ENCODE peak calls at places on chromosomes 12 and 14, in four cellular contexts. J, N, X and V are unnamed samples.

GRCh38 chr12:63967781-63968180 is 123.3 kb downstream of the SRGAP1 start:
- DNase-seq in X (no peak), J (no peak), N (peak), V (no peak)

GRCh38 chr12:100795193-100796179 is 910 bp downstream of the ANO4 start:
- DNase-seq in J (no peak), N (peak), X (no peak), V (no peak)

GRCh38 chr14:32190713-32191112 is 11.1 kb upstream of the RNU6-7 start:
- DNase-seq in X (no peak), J (no peak), N (no peak), V (no peak)

GRCh38 chr14:75757644-75758402 is 96.8 kb downstream of the TTLL5 start:
- DNase-seq in J (no peak), X (no peak), N (no peak), V (no peak)

GRCh38 chr14:68495101-68495637 is 297.7 kb downstream of the ZFP36L1 start:
- DNase-seq in N (peak), J (no peak), X (peak), V (no peak)

GRCh38 chr14:24235804-24236688 is 3.3 kb downstream of the GMPR2 start:
- DNase-seq in J (no peak), N (no peak), X (no peak), V (no peak)

GRCh38 chr12:65565601-65566560 is 258.4 kb upstream of the HMGA2 start:
- DNase-seq in X (no peak), N (peak), J (peak), V (peak)

GRCh38 chr14:70640938-70641547 is 673 bp upstream of the TTC9 start:
- DNase-seq in X (no peak), J (no peak), N (peak), V (no peak)

GRCh38 chr14:105092912-105093425 is 27.7 kb upstream of the GPR132 start:
- DNase-seq in J (no peak), X (peak), N (peak), V (no peak)

GRCh38 chr14:100879782-100880181 is 23.7 kb downstream of the RTL1 start:
- DNase-seq in J (no peak), N (no peak), X (no peak), V (no peak)

GRCh38 chr14:91417134-91417982 is at the start of gene CCDC88C:
- DNase-seq in X (peak), N (peak), J (no peak), V (no peak)

GRCh38 chr12:46921048-46921753 is 95.4 kb upstream of the SLC38A4 start:
- DNase-seq in J (no peak), X (no peak), N (peak), V (no peak)

GRCh38 chr12:53300187-53300586 is 692 bp downstream of the MYG1 start:
- DNase-seq in N (peak), J (no peak), X (no peak), V (no peak)

GRCh38 chr12:12010277-12011031 is 60.3 kb upstream of the BCL2L14 start:
- DNase-seq in X (peak), N (peak), J (no peak), V (peak)

GRCh38 chr12:118237053-118237665 is 101.2 kb downstream of the PEBP1 start:
- DNase-seq in N (no peak), J (no peak), X (no peak), V (no peak)

GRCh38 chr14:61644834-61645233 is 50.5 kb upstream of the HIF1A start:
- DNase-seq in N (peak), J (no peak), X (no peak), V (no peak)

GRCh38 chr14:96363751-96364336 is 518 bp downstream of the GSKIP start:
- DNase-seq in X (no peak), J (no peak), N (peak), V (no peak)

GRCh38 chr14:80523518-80524117 is 312.3 kb upstream of the DIO2 start:
- DNase-seq in X (no peak), J (peak), N (peak), V (no peak)

GRCh38 chr12:108099085-108099484 is 30.0 kb upstream of the WSCD2 start:
- DNase-seq in J (no peak), N (peak), X (no peak), V (no peak)

GRCh38 chr12:103241184-103241583 is 254.6 kb downstream of the C12orf42 start:
- DNase-seq in J (no peak), X (no peak), N (no peak), V (no peak)

GRCh38 chr14:92520102-92520651 is 6.6 kb downstream of the RIN3 start:
- DNase-seq in N (no peak), X (no peak), J (no peak), V (no peak)